ENCODE peak calls at places on chromosomes 2 and 18, in five cellular contexts. One of them, this sample, is unnamed.

GRCh38 chr18:51051105-51051712 is 21.2 kb downstream of the SMAD4 start:
- DNase-seq in H1: no peak
- DNase-seq in upper lobe of right lung: no peak
- DNase-seq in fibroblast of mammary gland: peak
- DNase-seq in colonic mucosa: no peak
- DNase-seq in this sample: no peak

GRCh38 chr2:234488913-234489451 is 7.9 kb downstream of the ARL4C start:
- DNase-seq in H1: no peak
- DNase-seq in upper lobe of right lung: no peak
- DNase-seq in fibroblast of mammary gland: no peak
- DNase-seq in colonic mucosa: no peak
- DNase-seq in this sample: no peak

GRCh38 chr2:112311932-112312331 is 36.5 kb downstream of the ZC3H6 start:
- DNase-seq in H1: no peak
- DNase-seq in upper lobe of right lung: no peak
- DNase-seq in fibroblast of mammary gland: no peak
- DNase-seq in colonic mucosa: no peak
- DNase-seq in this sample: no peak

GRCh38 chr18:72180689-72181088 is 363.5 kb downstream of the CBLN2 start:
- DNase-seq in H1: no peak
- DNase-seq in upper lobe of right lung: no peak
- DNase-seq in fibroblast of mammary gland: no peak
- DNase-seq in colonic mucosa: no peak
- DNase-seq in this sample: no peak

GRCh38 chr2:218605438-218605837 is 2.3 kb upstream of the PLCD4 start:
- DNase-seq in H1: no peak
- DNase-seq in upper lobe of right lung: no peak
- DNase-seq in fibroblast of mammary gland: peak
- DNase-seq in colonic mucosa: no peak
- DNase-seq in this sample: no peak

GRCh38 chr18:22182884-22183610 is 13.7 kb downstream of the GATA6 start:
- DNase-seq in H1: no peak
- DNase-seq in upper lobe of right lung: no peak
- DNase-seq in fibroblast of mammary gland: no peak
- DNase-seq in colonic mucosa: no peak
- DNase-seq in this sample: no peak

GRCh38 chr18:60892855-60893254 is 440.4 kb upstream of the CDH20 start:
- DNase-seq in H1: no peak
- DNase-seq in upper lobe of right lung: peak
- DNase-seq in fibroblast of mammary gland: peak
- DNase-seq in colonic mucosa: no peak
- DNase-seq in this sample: no peak

GRCh38 chr2:45275235-45275805 is 266.1 kb upstream of the SIX2 start:
- DNase-seq in H1: no peak
- DNase-seq in upper lobe of right lung: no peak
- DNase-seq in fibroblast of mammary gland: peak
- DNase-seq in colonic mucosa: no peak
- DNase-seq in this sample: no peak

GRCh38 chr2:100262043-100262442 is 60.3 kb downstream of the LONRF2 start:
- DNase-seq in H1: no peak
- DNase-seq in upper lobe of right lung: no peak
- DNase-seq in fibroblast of mammary gland: no peak
- DNase-seq in colonic mucosa: no peak
- DNase-seq in this sample: no peak

GRCh38 chr2:181411105-181411849 is 45.9 kb upstream of the ITGA4 start:
- DNase-seq in H1: peak
- DNase-seq in upper lobe of right lung: no peak
- DNase-seq in fibroblast of mammary gland: no peak
- DNase-seq in colonic mucosa: no peak
- DNase-seq in this sample: no peak

GRCh38 chr2:177187631-177188312 is 24.8 kb upstream of the HNRNPA3 start:
- DNase-seq in H1: no peak
- DNase-seq in upper lobe of right lung: no peak
- DNase-seq in fibroblast of mammary gland: peak
- DNase-seq in colonic mucosa: peak
- DNase-seq in this sample: no peak

DNA sequence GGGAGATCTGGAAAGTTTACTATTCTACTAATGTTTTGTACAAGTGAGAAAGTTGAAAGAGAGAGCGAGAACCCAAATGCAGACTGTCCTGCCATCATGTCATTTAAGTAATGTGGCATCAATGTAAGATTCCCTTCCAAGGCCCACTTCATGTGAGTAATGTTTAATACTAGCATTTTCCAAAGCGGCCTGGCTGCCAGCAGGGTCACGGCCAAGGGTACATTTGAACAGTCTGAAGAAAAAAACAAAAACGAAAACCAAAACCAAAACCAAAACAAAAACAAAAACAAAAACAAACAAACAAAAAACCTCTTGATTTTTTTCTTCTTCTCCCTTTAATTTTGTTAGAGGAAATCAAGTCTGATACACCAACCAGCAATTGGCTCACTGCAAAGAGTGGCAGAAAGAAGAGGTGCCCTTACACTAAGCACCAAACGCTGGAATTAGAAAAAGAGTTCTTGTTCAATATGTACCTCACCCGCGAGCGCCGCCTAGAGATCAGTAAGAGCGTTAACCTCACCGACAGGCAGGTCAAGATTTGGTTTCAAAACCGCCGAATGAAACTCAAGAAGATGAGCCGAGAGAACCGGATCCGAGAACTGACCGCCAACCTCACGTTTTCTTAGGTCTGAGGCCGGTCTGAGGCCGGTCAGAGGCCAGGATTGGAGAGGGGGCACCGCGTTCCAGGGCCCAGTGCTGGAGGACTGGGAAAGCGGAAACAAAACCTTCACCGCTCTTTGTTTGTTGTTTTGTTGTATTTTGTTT is 2.2 kb downstream of the HOXD10 start:
- DNase-seq in H1: peak
- DNase-seq in upper lobe of right lung: no peak
- DNase-seq in fibroblast of mammary gland: peak
- DNase-seq in colonic mucosa: no peak
- DNase-seq in this sample: no peak
- TF ChIP-seq CTCF in H1: peak
- TF ChIP-seq CTCF in upper lobe of right lung: peak
- TF ChIP-seq CTCF in fibroblast of mammary gland: peak
- TF ChIP-seq CTCF in colonic mucosa: peak
- TF ChIP-seq CTCF in this sample: peak

GRCh38 chr2:70191244-70191735 is 471 bp upstream of the C2orf42 start:
- DNase-seq in H1: no peak
- DNase-seq in upper lobe of right lung: no peak
- DNase-seq in fibroblast of mammary gland: no peak
- DNase-seq in colonic mucosa: no peak
- DNase-seq in this sample: no peak

GRCh38 chr2:70192516-70192915 is 1.7 kb upstream of the C2orf42 start:
- DNase-seq in H1: no peak
- DNase-seq in upper lobe of right lung: no peak
- DNase-seq in fibroblast of mammary gland: no peak
- DNase-seq in colonic mucosa: no peak
- DNase-seq in this sample: no peak

GRCh38 chr2:70190086-70190412 is 770 bp downstream of the C2orf42 start:
- DNase-seq in H1: no peak
- DNase-seq in upper lobe of right lung: no peak
- DNase-seq in fibroblast of mammary gland: no peak
- DNase-seq in colonic mucosa: peak
- DNase-seq in this sample: no peak

GRCh38 chr2:70188460-70188859 is 2.4 kb downstream of the C2orf42 start:
- DNase-seq in H1: no peak
- DNase-seq in upper lobe of right lung: no peak
- DNase-seq in fibroblast of mammary gland: peak
- DNase-seq in colonic mucosa: no peak
- DNase-seq in this sample: no peak

GRCh38 chr2:70190413-70191243 is at the start of gene C2orf42:
- DNase-seq in H1: peak
- DNase-seq in upper lobe of right lung: peak
- DNase-seq in fibroblast of mammary gland: peak
- DNase-seq in colonic mucosa: peak
- DNase-seq in this sample: peak
- TF ChIP-seq CTCF in H1: no peak
- TF ChIP-seq CTCF in upper lobe of right lung: peak
- TF ChIP-seq CTCF in fibroblast of mammary gland: peak
- TF ChIP-seq CTCF in colonic mucosa: no peak
- TF ChIP-seq CTCF in this sample: no peak

GRCh38 chr18:45024357-45025107 is 343.8 kb downstream of the SETBP1 start:
- DNase-seq in H1: no peak
- DNase-seq in upper lobe of right lung: no peak
- DNase-seq in fibroblast of mammary gland: no peak
- DNase-seq in colonic mucosa: no peak
- DNase-seq in this sample: no peak
- TF ChIP-seq CTCF in H1: no peak
- TF ChIP-seq CTCF in upper lobe of right lung: no peak
- TF ChIP-seq CTCF in fibroblast of mammary gland: no peak
- TF ChIP-seq CTCF in colonic mucosa: no peak
- TF ChIP-seq CTCF in this sample: no peak

GRCh38 chr2:25878361-25879132 is at the start of gene ASXL2:
- DNase-seq in H1: peak
- DNase-seq in upper lobe of right lung: peak
- DNase-seq in fibroblast of mammary gland: peak
- DNase-seq in colonic mucosa: peak
- DNase-seq in this sample: peak
- TF ChIP-seq CTCF in H1: no peak
- TF ChIP-seq CTCF in upper lobe of right lung: no peak
- TF ChIP-seq CTCF in fibroblast of mammary gland: no peak
- TF ChIP-seq CTCF in colonic mucosa: no peak
- TF ChIP-seq CTCF in this sample: no peak

GRCh38 chr2:10878268-10878915 is 33.3 kb upstream of the KCNF1 start:
- DNase-seq in H1: no peak
- DNase-seq in upper lobe of right lung: no peak
- DNase-seq in fibroblast of mammary gland: no peak
- DNase-seq in colonic mucosa: no peak
- DNase-seq in this sample: no peak

GRCh38 chr2:10880586-10881321 is 31.0 kb upstream of the KCNF1 start:
- DNase-seq in H1: no peak
- DNase-seq in upper lobe of right lung: no peak
- DNase-seq in fibroblast of mammary gland: no peak
- DNase-seq in colonic mucosa: no peak
- DNase-seq in this sample: no peak

GRCh38 chr2:10877691-10878111 is 34.0 kb upstream of the KCNF1 start:
- DNase-seq in H1: no peak
- DNase-seq in upper lobe of right lung: no peak
- DNase-seq in fibroblast of mammary gland: peak
- DNase-seq in colonic mucosa: peak
- DNase-seq in this sample: no peak

GRCh38 chr2:10879159-10879558 is 32.6 kb upstream of the KCNF1 start:
- DNase-seq in H1: no peak
- DNase-seq in upper lobe of right lung: no peak
- DNase-seq in fibroblast of mammary gland: no peak
- DNase-seq in colonic mucosa: no peak
- DNase-seq in this sample: no peak

GRCh38 chr2:10879624-10880585 is 31.8 kb upstream of the KCNF1 start:
- DNase-seq in H1: no peak
- DNase-seq in upper lobe of right lung: no peak
- DNase-seq in fibroblast of mammary gland: no peak
- DNase-seq in colonic mucosa: no peak
- DNase-seq in this sample: no peak
- TF ChIP-seq CTCF in H1: peak
- TF ChIP-seq CTCF in upper lobe of right lung: no peak
- TF ChIP-seq CTCF in fibroblast of mammary gland: no peak
- TF ChIP-seq CTCF in colonic mucosa: no peak
- TF ChIP-seq CTCF in this sample: no peak

GRCh38 chr2:63189026-63189425 is 138.4 kb downstream of the OTX1 start:
- DNase-seq in H1: peak
- DNase-seq in upper lobe of right lung: no peak
- DNase-seq in fibroblast of mammary gland: peak
- DNase-seq in colonic mucosa: peak
- DNase-seq in this sample: peak
- TF ChIP-seq CTCF in H1: peak
- TF ChIP-seq CTCF in upper lobe of right lung: peak
- TF ChIP-seq CTCF in fibroblast of mammary gland: peak
- TF ChIP-seq CTCF in colonic mucosa: peak
- TF ChIP-seq CTCF in this sample: peak

GRCh38 chr2:136234261-136234660 is 116.3 kb upstream of the CXCR4 start:
- DNase-seq in H1: no peak
- DNase-seq in upper lobe of right lung: no peak
- DNase-seq in fibroblast of mammary gland: no peak
- DNase-seq in colonic mucosa: no peak
- DNase-seq in this sample: no peak

GRCh38 chr2:136238552-136239346 is 120.8 kb upstream of the CXCR4 start:
- DNase-seq in H1: no peak
- DNase-seq in upper lobe of right lung: no peak
- DNase-seq in fibroblast of mammary gland: peak
- DNase-seq in colonic mucosa: no peak
- DNase-seq in this sample: no peak

GRCh38 chr2:136235451-136236418 is 117.8 kb upstream of the CXCR4 start:
- DNase-seq in H1: no peak
- DNase-seq in upper lobe of right lung: no peak
- DNase-seq in fibroblast of mammary gland: peak
- DNase-seq in colonic mucosa: no peak
- DNase-seq in this sample: no peak

GRCh38 chr2:136242100-136242499 is 124.2 kb upstream of the CXCR4 start:
- DNase-seq in H1: no peak
- DNase-seq in upper lobe of right lung: no peak
- DNase-seq in fibroblast of mammary gland: no peak
- DNase-seq in colonic mucosa: no peak
- DNase-seq in this sample: no peak

GRCh38 chr2:136238214-136238551 is 120.2 kb upstream of the CXCR4 start:
- DNase-seq in H1: no peak
- DNase-seq in upper lobe of right lung: no peak
- DNase-seq in fibroblast of mammary gland: peak
- DNase-seq in colonic mucosa: no peak
- DNase-seq in this sample: no peak
- TF ChIP-seq CTCF in H1: no peak
- TF ChIP-seq CTCF in upper lobe of right lung: no peak
- TF ChIP-seq CTCF in fibroblast of mammary gland: no peak
- TF ChIP-seq CTCF in colonic mucosa: no peak
- TF ChIP-seq CTCF in this sample: no peak

This sample was measured in endothelial cell.